ENCODE peak calls at places on chromosome 14, in five cellular contexts. N is stimulated activated CD4-positive, alpha-beta T cell treated with anti-CD3 and anti-CD28 coated beads, Interleukin-4, amount 100 ng/mL, for 4 hours; K is WERI-Rb-1; P is HEK293T; D is fibroblast of mammary gland. C is an unnamed sample.

GRCh38 chr14:99006271-99006670 is 265.7 kb downstream of the BCL11B start:
- DNase-seq in D (no peak), P (no peak), K (no peak), N (no peak), C (no peak)

GRCh38 chr14:102793531-102794328 is 16.5 kb downstream of the TRAF3 start:
- DNase-seq in P (no peak), D (no peak), N (no peak), K (no peak), C (no peak)

GRCh38 chr14:50232276-50232642 is 881 bp upstream of the SOS2 start:
- DNase-seq in N (no peak), P (no peak), K (peak), D (no peak), C (no peak)

GRCh38 chr14:55697358-55697985 is 117.5 kb downstream of the KTN1 start:
- DNase-seq in D (no peak), N (no peak), K (no peak), P (no peak), C (no peak)

GRCh38 chr14:47270715-47271114 is 404.7 kb downstream of the MDGA2 start:
- DNase-seq in K (no peak), D (no peak), P (no peak), N (no peak), C (no peak)

GRCh38 chr14:28751467-28752058 is 15.0 kb upstream of the FOXG1 start:
- DNase-seq in P (peak), K (peak), D (peak), N (no peak), C (peak)

GRCh38 chr14:65958664-65959562 is 527.3 kb upstream of the CCDC196 start:
- DNase-seq in D (peak), K (no peak), P (peak), N (no peak), C (peak)

GRCh38 chr14:69877492-69877891 is 1.7 kb upstream of the SMOC1 start:
- DNase-seq in P (peak), K (peak), N (no peak), D (peak), C (peak)

GRCh38 chr14:59187802-59188460 is 536 bp upstream of the DAAM1 start:
- DNase-seq in N (peak), P (peak), D (no peak), K (peak), C (peak)

GRCh38 chr14:95185452-95186392 is 28.4 kb upstream of the DICER1 start:
- DNase-seq in N (no peak), D (peak), K (no peak), P (no peak), C (peak)

GRCh38 chr14:22839159-22839779 is 2.9 kb downstream of the MMP14 start:
- DNase-seq in N (no peak), D (peak), K (no peak), P (no peak), C (no peak)

C was measured in ELR.